ENCODE peak calls at places on chromosome 16, in nine cellular contexts. R is neural progenitor cell, G is PC-9, L is thoracic aorta, Z is heart left ventricle, C is mammary epithelial cell, S is stomach, T is GM23338, U is cardiac muscle cell. K is an unnamed sample.

GRCh38 chr16:23944381-23944780 is 108.6 kb downstream of the PRKCB start:
- DNase-seq in R (no peak), G (no peak), L (no peak), Z (no peak), C (no peak), S (no peak), T (no peak), U (no peak), K (no peak)

GRCh38 chr16:48576927-48577326 is 33.1 kb downstream of the N4BP1 start:
- DNase-seq in R (no peak), G (no peak), L (no peak), Z (no peak), C (peak; percentile 78), S (no peak), T (no peak), U (no peak), K (no peak)

GRCh38 chr16:57632568-57632967 is 4.1 kb downstream of the ADGRG1 start:
- DNase-seq in R (no peak), G (no peak), L (no peak), Z (no peak), C (no peak), S (no peak), T (no peak), U (peak; percentile 46), K (no peak)

GRCh38 chr16:57814896-57815295 is 12.6 kb upstream of the KIFC3 start:
- DNase-seq in R (no peak), G (no peak), L (no peak), Z (no peak), C (peak; percentile 66), S (no peak), T (no peak), U (no peak), K (no peak)

GRCh38 chr16:49937886-49938285 is 82.0 kb upstream of the ZNF423 start:
- DNase-seq in R (no peak), G (no peak), L (no peak), Z (no peak), C (no peak), S (peak; percentile 23), T (no peak), U (no peak), K (no peak)

GRCh38 chr16:6574146-6574545 is 758.5 kb upstream of the RBFOX1 start:
- DNase-seq in R (no peak), G (no peak), L (no peak), Z (no peak), C (no peak), S (no peak), T (no peak), U (no peak), K (no peak)

GRCh38 chr16:29770250-29770929 is 7.7 kb upstream of the ZG16 start:
- DNase-seq in R (no peak), G (no peak), L (no peak), Z (no peak), C (no peak), S (no peak), T (no peak), U (no peak), K (no peak)

GRCh38 chr16:84514874-84515835 is 10.7 kb upstream of the MEAK7 start:
- DNase-seq in R (peak; percentile 50), G (peak; percentile 55), L (no peak), Z (peak; percentile 47), C (no peak), S (peak; percentile 61), T (no peak), U (no peak), K (no peak)

GRCh38 chr16:81710596-81710995 is 68.5 kb upstream of the PLCG2 start:
- DNase-seq in R (peak; percentile 77), G (no peak), L (no peak), Z (no peak), C (no peak), S (no peak), T (peak; percentile 53), U (no peak), K (no peak)

GRCh38 chr16:71631776-71632175 is 5.8 kb downstream of the MARVELD3 start:
- DNase-seq in R (no peak), G (no peak), L (no peak), Z (no peak), C (no peak), S (no peak), T (no peak), U (peak; percentile 61), K (no peak)

GRCh38 chr16:85473909-85474640 is 139.0 kb upstream of the GSE1 start:
- DNase-seq in R (no peak), G (no peak), L (no peak), Z (no peak), C (no peak), S (no peak), T (no peak), U (no peak), K (peak; percentile 88)

GRCh38 chr16:85521737-85522042 is 91.4 kb upstream of the GSE1 start:
- DNase-seq in R (no peak), G (no peak), L (no peak), Z (no peak), C (no peak), S (no peak), T (no peak), U (no peak), K (no peak)

GRCh38 chr16:35868630-35869029 is 2409.2 kb downstream of the TP53TG3F start:
- DNase-seq in R (no peak), G (no peak), L (no peak), Z (no peak), C (no peak), S (no peak), T (no peak), U (no peak), K (no peak)

DNA sequence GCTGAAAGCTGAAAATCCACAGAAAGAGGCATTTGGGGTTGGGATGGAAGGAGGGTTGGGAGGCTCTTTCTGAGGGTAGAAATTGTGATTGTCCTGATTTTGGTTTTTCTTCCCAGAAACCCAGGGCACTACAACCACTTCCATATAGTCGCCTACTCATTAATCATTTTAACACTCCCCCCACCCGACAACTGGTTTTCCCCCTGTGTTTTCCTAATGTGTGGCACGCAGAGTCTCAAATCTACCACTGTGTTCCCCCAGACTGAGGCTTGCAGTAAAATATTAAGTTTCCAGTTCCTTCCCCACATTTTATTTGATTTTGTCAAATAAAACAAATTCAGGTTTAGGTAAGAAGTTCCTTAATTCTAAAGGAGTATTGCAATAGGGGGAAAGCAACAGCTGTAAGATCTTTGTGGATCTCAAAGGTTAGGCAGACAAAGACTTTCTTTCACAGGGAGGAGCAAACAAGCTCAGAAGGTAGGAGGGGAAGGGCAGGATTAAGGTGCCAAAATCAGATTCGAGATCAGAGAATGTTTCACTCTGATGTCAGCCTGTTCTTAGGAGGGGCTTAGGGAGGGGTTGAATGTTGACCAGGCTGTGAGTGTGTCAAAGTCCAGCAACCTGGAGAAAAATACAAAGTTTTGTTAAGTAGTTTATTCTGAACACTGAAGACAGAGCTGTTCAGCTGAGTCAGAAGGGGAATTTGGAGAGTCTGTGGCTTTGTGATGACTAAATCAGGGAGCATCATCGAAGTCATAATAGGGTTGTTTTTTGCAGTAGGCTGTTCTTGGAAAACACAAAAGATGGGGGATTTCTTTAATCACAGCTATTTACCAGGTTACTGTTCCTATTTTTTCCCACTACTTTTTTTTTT is 3.6 kb downstream of the ZNF267 start:
- DNase-seq in R (no peak), G (peak; percentile 59), L (no peak), Z (no peak), C (peak; percentile 98), S (no peak), T (no peak), U (peak; percentile 83), K (no peak)
- H3K4me3 ChIP-seq in R (no peak overlapping the region), G (peak overlapping the region; percentile 9), L (no peak overlapping the region), Z (no peak overlapping the region), C (peak overlapping the region; percentile 6), S (no peak overlapping the region), T (no peak overlapping the region), U (no peak overlapping the region), K (no peak overlapping the region)

DNA sequence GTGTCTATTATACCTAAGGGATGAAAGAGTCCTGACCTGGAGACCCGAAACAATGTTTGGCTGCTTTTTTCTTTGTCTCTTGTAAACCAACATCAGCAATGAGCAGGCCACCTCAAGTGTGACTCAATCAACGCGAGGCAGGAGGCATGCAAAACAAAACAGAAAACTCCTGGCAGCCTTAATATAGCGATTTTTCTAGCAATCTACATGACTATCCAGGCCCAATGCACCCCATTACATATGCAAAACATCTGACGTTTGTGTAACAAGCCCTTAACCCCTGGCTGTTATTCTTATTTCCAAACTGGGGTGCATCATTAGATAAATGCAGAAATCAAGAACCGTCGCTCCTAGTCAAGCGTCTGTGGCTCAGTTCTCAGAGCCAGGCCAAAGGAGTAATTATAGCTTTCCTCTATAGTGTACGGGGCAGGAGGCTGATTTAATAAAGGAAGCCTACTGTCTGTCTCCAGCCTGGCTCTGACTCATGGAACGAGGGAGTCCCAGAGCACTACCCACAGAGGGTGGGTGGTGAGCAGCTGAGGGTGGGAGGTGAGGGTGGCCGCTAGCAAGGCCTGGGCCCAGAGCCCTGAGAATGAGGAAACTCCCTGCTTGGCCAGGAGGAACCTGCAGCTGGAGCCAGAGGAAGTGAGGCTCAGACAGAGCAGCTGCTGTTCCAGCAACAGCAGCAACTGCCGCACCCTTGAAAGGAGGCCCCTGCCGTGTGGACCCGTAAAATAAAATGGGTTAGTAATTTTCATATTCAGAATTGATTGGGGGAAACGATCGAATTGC is 43.9 kb downstream of the CHD9 start:
- DNase-seq in R (peak; percentile 54), G (peak; percentile 59), L (peak; percentile 62), Z (peak; percentile 88), C (peak; percentile 79), S (peak; percentile 76), T (peak; percentile 55), U (peak; percentile 99), K (peak; percentile 96)
- H3K4me1 ChIP-seq in R (peaks cover 20% of the 10 kb centered on the region), G (peaks cover 68% of the 10 kb centered on the region), L (peaks cover 13% of the 10 kb centered on the region), Z (peaks cover 30% of the 10 kb centered on the region), C (peaks cover 34% of the 10 kb centered on the region), S (peaks cover 65% of the 10 kb centered on the region), T (peaks cover 37% of the 10 kb centered on the region), U (peaks cover 15% of the 10 kb centered on the region), K (peaks cover 4% of the 10 kb centered on the region)

DNA sequence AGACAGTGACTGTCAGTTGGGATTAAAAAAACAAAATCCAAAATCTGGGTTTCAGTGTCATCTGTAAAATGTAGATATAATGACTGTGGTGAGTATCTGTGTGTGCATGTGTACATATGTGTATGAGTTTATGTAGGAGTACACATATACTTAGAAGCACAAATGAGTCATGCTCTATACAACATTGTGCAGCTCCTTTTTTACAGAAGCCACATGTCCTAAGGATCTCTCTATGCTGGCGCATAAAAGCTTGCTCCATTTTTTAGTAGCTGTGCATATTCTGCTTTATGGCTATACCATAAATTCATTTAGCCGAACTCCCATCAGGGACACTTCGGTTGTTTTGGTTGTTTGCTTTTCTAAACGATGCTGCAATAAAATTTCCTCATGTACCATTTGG is 125.2 kb upstream of the EEF2KMT start:
- DNase-seq in R (no peak), G (no peak), L (no peak), Z (no peak), C (no peak), S (no peak), T (no peak), U (no peak), K (no peak)
- H3K4me3 ChIP-seq in R (no peak overlapping the region), G (no peak overlapping the region), L (no peak overlapping the region), Z (no peak overlapping the region), C (no peak overlapping the region), S (no peak overlapping the region), T (no peak overlapping the region), U (no peak overlapping the region), K (no peak overlapping the region)

GRCh38 chr16:11796227-11797165 is 562 bp downstream of the ZC3H7A start:
- DNase-seq in R (peak; percentile 80), G (no peak), L (no peak), Z (peak; percentile 78), C (peak; percentile 39), S (peak; percentile 62), T (peak; percentile 68), U (peak; percentile 59), K (peak; percentile 54)
- H3K4me1 ChIP-seq in R (peaks cover 20% of the 10 kb centered on the region), G (peaks cover 15% of the 10 kb centered on the region), L (peaks cover 54% of the 10 kb centered on the region), Z (peaks cover 44% of the 10 kb centered on the region), C (peaks cover 44% of the 10 kb centered on the region), S (peaks cover 75% of the 10 kb centered on the region), T (peaks cover 23% of the 10 kb centered on the region), U (peaks cover 50% of the 10 kb centered on the region), K (peaks cover 25% of the 10 kb centered on the region)

K was measured in SJCRH30.